ENCODE peak calls at places on chromosomes 13 and 19, in nine cellular contexts. X is ovary, Z is AG10803, N is breast epithelium, Y is neural progenitor cell, H is BE2C, J is AG04450, G is heart left ventricle, R is fibroblast of mammary gland. V is an unnamed sample.
A peak's percentile ranks its signal among the peaks of the same experiment; 100 is the strongest.

GRCh38 chr19:55116232-55117062 is 990 bp downstream of the PPP1R12C start:
- DNase-seq in N (no peak), R (peak; percentile 63), Z (peak; percentile 65), G (peak; percentile 81), Y (peak; percentile 50), H (peak; percentile 65), J (no peak), X (peak; percentile 72), V (no peak)

GRCh38 chr19:50933640-50934039 is 19.2 kb downstream of the KLK5 start:
- DNase-seq in R (peak; percentile 54), Z (peak; percentile 34), Y (no peak), H (no peak), X (no peak), N (no peak), G (no peak), J (no peak), V (no peak)

GRCh38 chr19:31058676-31059075 is 290.6 kb downstream of the TSHZ3 start:
- DNase-seq in Y (no peak), H (no peak), N (no peak), J (no peak), R (no peak), X (no peak), G (no peak), Z (no peak), V (no peak)

GRCh38 chr13:93318538-93318937 is 91.9 kb downstream of the GPC6 start:
- DNase-seq in Z (no peak), G (no peak), Y (no peak), N (no peak), H (no peak), X (no peak), R (peak; percentile 53), J (no peak), V (no peak)

GRCh38 chr13:30145709-30146367 is 161.5 kb downstream of the KATNAL1 start:
- DNase-seq in Z (no peak), N (no peak), R (no peak), H (no peak), X (no peak), Y (no peak), J (no peak), G (no peak), V (no peak)

GRCh38 chr13:102589291-102589822 is 7.4 kb upstream of the TPP2 start:
- DNase-seq in Z (peak; percentile 67), H (no peak), R (no peak), J (no peak), Y (no peak), N (no peak), X (no peak), G (no peak), V (no peak)

GRCh38 chr19:4776436-4777205 is 14.9 kb upstream of the FEM1A start:
- DNase-seq in Z (no peak), R (no peak), N (no peak), H (no peak), G (no peak), Y (peak; percentile 59), X (no peak), J (no peak), V (no peak)

GRCh38 chr19:35582760-35583159 is 3.2 kb upstream of the PMIS2 start:
- DNase-seq in Z (no peak), X (no peak), J (no peak), R (no peak), N (no peak), H (no peak), Y (no peak), G (no peak), V (no peak)

GRCh38 chr13:31522431-31522830 is 216.9 kb upstream of the RXFP2 start:
- DNase-seq in H (no peak), R (no peak), Y (no peak), J (no peak), X (no peak), N (no peak), G (no peak), Z (no peak), V (no peak)

GRCh38 chr19:29662604-29663404 is 2.5 kb upstream of the PLEKHF1 start:
- DNase-seq in R (peak; percentile 94), Y (no peak), G (peak; percentile 68), Z (peak; percentile 94), X (peak; percentile 82), H (no peak), N (peak; percentile 55), J (peak; percentile 85), V (no peak)

GRCh38 chr13:20565120-20565736 is 1.7 kb upstream of the IFT88 start:
- DNase-seq in H (no peak), Y (no peak), N (no peak), Z (no peak), X (no peak), J (no peak), G (no peak), R (no peak), V (no peak)

GRCh38 chr13:106530209-106530906 is 5.1 kb downstream of the EFNB2 start:
- DNase-seq in J (no peak), H (no peak), X (no peak), G (peak; percentile 29), Y (peak; percentile 46), N (no peak), R (no peak), Z (no peak), V (no peak)

GRCh38 chr19:17915940-17916593 is 16.7 kb upstream of the CCDC124 start:
- DNase-seq in Z (no peak), H (no peak), N (no peak), J (no peak), Y (no peak), R (no peak), X (no peak), G (no peak), V (no peak)

GRCh38 chr19:41705393-41706174 is 2.8 kb upstream of the CEACAM5 start:
- DNase-seq in Z (no peak), Y (peak; percentile 16), N (no peak), X (no peak), J (no peak), G (no peak), H (no peak), R (peak; percentile 4), V (no peak)

GRCh38 chr13:106522898-106523525 is 12.4 kb downstream of the EFNB2 start:
- DNase-seq in H (no peak), J (no peak), R (no peak), Z (no peak), Y (no peak), N (no peak), X (no peak), G (no peak), V (no peak)

GRCh38 chr19:43503501-43504425 is 783 bp downstream of the PHLDB3 start:
- DNase-seq in J (peak; percentile 68), H (peak; percentile 99), Z (peak; percentile 84), X (peak; percentile 99), N (peak; percentile 98), G (peak; percentile 97), Y (peak; percentile 99), R (peak; percentile 83), V (peak; percentile 51)
- TF ChIP-seq CTCF in J (no peak), H (peak; percentile 5), Z (no peak), X (no peak), N (no peak), G (no peak), Y (peak; percentile 60), R (no peak), V (no peak)

DNA sequence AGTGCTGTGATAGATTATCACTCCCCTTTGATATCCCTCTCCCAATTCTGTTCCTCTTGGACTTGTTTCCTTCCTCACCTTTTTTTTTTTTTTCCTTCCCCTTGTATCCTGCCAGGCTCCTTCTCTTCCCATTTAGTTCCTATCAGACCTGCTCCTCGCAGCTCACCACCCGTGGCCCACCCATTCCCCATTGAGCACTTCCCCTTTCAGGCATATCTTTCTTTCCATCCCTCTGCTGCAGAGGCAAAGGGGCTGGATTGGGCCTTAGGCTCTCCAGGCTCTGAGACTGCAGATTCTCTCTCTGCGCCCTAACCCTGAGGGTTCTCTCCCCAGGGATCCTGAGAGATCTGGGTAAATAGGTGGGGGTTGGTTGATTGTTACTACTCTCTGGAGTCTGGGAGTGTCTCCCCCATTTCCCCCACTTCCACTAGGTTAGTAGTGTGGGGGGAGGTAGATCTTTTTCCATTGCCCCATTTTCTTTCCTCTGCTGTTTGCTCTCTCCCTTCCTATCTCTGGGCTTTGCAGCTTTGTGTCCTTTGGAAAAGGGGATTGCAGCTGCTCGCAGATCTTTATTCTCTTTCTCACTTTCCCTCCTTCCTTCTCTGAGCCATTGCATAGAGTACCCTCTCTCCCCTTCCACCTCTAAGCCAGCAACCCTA is 2.3 kb downstream of the ARHGAP35 start:
- DNase-seq in J (no peak), Z (no peak), G (no peak), H (peak; percentile 38), X (no peak), N (no peak), Y (no peak), R (no peak), V (no peak)
- H3K4me3 ChIP-seq in J (peak overlapping the region; percentile 83), Z (peak overlapping the region; percentile 91), G (peak overlapping the region; percentile 76), H (peak overlapping the region; percentile 89), X (peak overlapping the region; percentile 59), N (no peak overlapping the region), Y (peak overlapping the region; percentile 95), R (peak overlapping the region; percentile 81), V (peak overlapping the region; percentile 86)

GRCh38 chr19:49845433-49845832 is 5.5 kb upstream of the PTOV1 start:
- DNase-seq in Z (no peak), H (no peak), N (no peak), R (no peak), G (no peak), Y (no peak), J (no peak), X (no peak), V (no peak)
- TF ChIP-seq CTCF in Z (no peak), H (peak; percentile 13), N (no peak), R (no peak), G (no peak), Y (no peak), J (no peak), X (no peak), V (no peak)

DNA sequence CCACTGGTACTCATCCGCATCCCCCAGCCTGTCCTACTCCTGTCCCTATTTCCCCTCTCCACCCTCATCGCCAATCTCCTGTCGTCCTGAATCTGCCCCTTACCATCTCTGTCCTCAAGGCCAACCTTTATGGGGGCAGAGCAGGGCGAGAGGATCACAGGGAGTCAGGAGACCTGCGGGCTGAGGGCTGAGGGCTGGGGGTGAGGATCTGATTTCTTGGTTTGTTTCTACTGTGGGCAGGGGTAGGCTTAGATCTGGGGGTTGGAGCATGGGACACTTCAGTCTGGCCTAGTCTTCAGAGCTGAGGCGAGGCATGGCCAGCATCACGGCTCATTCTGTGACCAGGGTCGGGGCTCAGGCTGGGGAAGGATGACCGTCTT is 16.5 kb upstream of the ERCC1 start:
- DNase-seq in R (no peak), J (no peak), Y (no peak), G (no peak), Z (no peak), N (no peak), X (no peak), H (no peak), V (no peak)
- H3K4me3 ChIP-seq in R (peak overlapping the region; percentile 40), J (peak overlapping the region; percentile 62), Y (peak overlapping the region; percentile 99), G (peak overlapping the region; percentile 66), Z (peak overlapping the region; percentile 56), N (peak overlapping the region; percentile 58), X (peak overlapping the region; percentile 65), H (peak overlapping the region; percentile 55), V (peak overlapping the region; percentile 32)

GRCh38 chr13:28743499-28744083 is 24.8 kb upstream of the SLC46A3 start:
- DNase-seq in Z (no peak), R (no peak), H (no peak), N (no peak), Y (no peak), J (no peak), X (no peak), G (no peak), V (no peak)
- TF ChIP-seq CTCF in Z (no peak), R (no peak), H (no peak), N (no peak), Y (no peak), J (no peak), X (no peak), G (no peak), V (no peak)

V was measured in retinal pigment epithelial cell.